ENCODE peak calls at places on chromosomes 1 and 21, in ten cellular contexts. W is PC-3, J is mammary epithelial cell, Y is PC-9, L is fibroblast of lung, X is trophoblast cell, C is GM23338, P is mesenchymal stem cell, K is IMR-90, G is H1. S is an unnamed sample. For H3K4me1, the result is how much of the 10 kb centered on the place peaks cover.

GRCh38 chr1:47677241-47677940 is 239.5 kb downstream of the FOXD2 start:
- DNase-seq in K (no peak), C (no peak), J (no peak), X (no peak), Y (no peak), G (peak), W (no peak), P (no peak), L (no peak), S (no peak)

GRCh38 chr1:58204284-58204683 is 342.2 kb downstream of the OMA1 start:
- DNase-seq in X (no peak), P (no peak), W (no peak), Y (no peak), C (peak), J (no peak), K (no peak), G (no peak), L (no peak), S (no peak)

GRCh38 chr1:243396876-243397275 is 141.0 kb downstream of the SDCCAG8 start:
- DNase-seq in W (no peak), G (no peak), J (no peak), X (no peak), P (no peak), L (no peak), Y (no peak), C (no peak), K (no peak), S (no peak)

GRCh38 chr1:174165471-174166137 is 6.3 kb downstream of the RABGAP1L start:
- DNase-seq in W (no peak), K (no peak), P (no peak), C (peak), L (peak), Y (no peak), G (no peak), X (peak), J (no peak), S (no peak)

GRCh38 chr1:183443025-183443424 is 24.8 kb upstream of the NMNAT2 start:
- DNase-seq in P (no peak), G (no peak), C (no peak), J (no peak), K (no peak), W (peak), Y (no peak), L (peak), X (peak), S (no peak)

GRCh38 chr1:30923597-30923996 is 15.0 kb upstream of the SDC3 start:
- DNase-seq in G (no peak), X (no peak), J (no peak), L (peak), K (no peak), W (no peak), Y (no peak), C (no peak), P (no peak), S (no peak)

GRCh38 chr1:107551491-107551890 is 410.7 kb downstream of the NTNG1 start:
- DNase-seq in K (no peak), W (no peak), Y (no peak), J (no peak), X (no peak), L (peak), G (no peak), P (no peak), C (no peak), S (no peak)

GRCh38 chr1:97999320-97999719 is 78.5 kb upstream of the DPYD start:
- DNase-seq in L (peak), G (no peak), P (peak), C (no peak), J (peak), X (peak), W (no peak), K (peak), Y (no peak), S (no peak)

GRCh38 chr1:186188736-186189135 is 186.3 kb downstream of the TPR start:
- DNase-seq in C (no peak), W (peak), K (peak), Y (no peak), P (no peak), X (no peak), J (no peak), L (peak), G (no peak), S (peak)

GRCh38 chr1:246476771-246477170 is 30.3 kb downstream of the SMYD3 start:
- DNase-seq in G (no peak), Y (no peak), P (no peak), W (no peak), J (no peak), K (no peak), L (no peak), X (no peak), C (no peak), S (no peak)

GRCh38 chr21:38956791-38957571 is 151.3 kb downstream of the ETS2 start:
- DNase-seq in Y (no peak), G (no peak), W (no peak), J (no peak), P (peak), C (no peak), K (peak), L (peak), X (peak), S (no peak)

GRCh38 chr1:239731079-239731744 is 344.8 kb downstream of the CHRM3 start:
- DNase-seq in K (no peak), L (peak), P (no peak), W (no peak), X (no peak), G (no peak), J (no peak), C (no peak), Y (no peak), S (no peak)

GRCh38 chr1:19447550-19447949 is 37.8 kb downstream of the CAPZB start:
- DNase-seq in K (no peak), X (no peak), G (no peak), P (no peak), J (no peak), C (no peak), W (no peak), Y (no peak), L (no peak), S (no peak)

GRCh38 chr1:19450811-19451564 is 34.4 kb downstream of the CAPZB start:
- DNase-seq in C (no peak), P (peak), Y (peak), G (no peak), K (peak), W (peak), J (peak), L (peak), X (peak), S (peak)

GRCh38 chr1:19449454-19450228 is 35.7 kb downstream of the CAPZB start:
- DNase-seq in C (no peak), W (no peak), K (no peak), L (no peak), P (no peak), Y (no peak), J (no peak), X (no peak), G (no peak), S (no peak)

GRCh38 chr1:19445417-19446342 is 39.7 kb downstream of the CAPZB start:
- DNase-seq in P (peak), X (peak), J (no peak), L (peak), C (peak), Y (peak), G (no peak), K (no peak), W (no peak), S (peak)

GRCh38 chr1:19448491-19449439 is 36.6 kb downstream of the CAPZB start:
- DNase-seq in L (peak), P (peak), Y (peak), X (peak), W (peak), J (peak), K (peak), C (no peak), G (no peak), S (peak)
- H3K4me1 ChIP-seq in L (half or more), P (under half), Y (under half), X (under half), W (under half), J (half or more), K (half or more), C (under half), G (under half), S (half or more)

DNA sequence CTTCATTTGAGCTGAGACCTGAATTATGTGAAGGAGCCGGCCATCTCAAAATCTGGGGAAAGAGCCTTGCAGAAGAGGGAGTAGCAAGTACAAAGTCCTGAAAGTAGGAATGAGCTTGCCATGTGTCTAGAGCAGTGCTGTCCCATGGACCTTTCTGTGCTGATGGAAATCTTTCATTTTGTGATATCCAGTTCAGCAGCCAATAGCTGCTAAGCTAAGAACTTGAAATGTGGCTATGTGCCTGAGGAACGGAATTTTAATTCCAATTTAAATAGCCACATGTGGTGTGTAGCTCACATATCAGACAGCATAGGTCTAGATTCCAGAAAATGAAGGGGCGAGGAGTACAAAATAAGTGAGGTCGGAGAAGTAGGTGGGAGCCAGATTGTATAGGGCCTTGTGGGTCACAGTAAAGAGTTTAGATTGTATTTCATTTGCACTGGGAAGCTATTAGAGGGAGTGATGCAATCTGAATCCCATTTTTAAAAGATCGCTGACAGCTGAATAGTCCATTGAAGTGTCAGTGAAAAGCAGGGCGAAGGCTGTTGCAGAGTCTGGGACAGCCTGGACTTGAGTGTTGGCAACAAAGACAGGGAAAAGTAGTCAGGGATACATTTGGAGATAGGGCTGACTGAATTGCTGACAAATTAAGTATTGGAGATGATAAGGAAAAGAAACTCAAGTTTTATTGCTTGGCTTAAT is 80.3 kb downstream of the TMEM200B start:
- DNase-seq in G (no peak), P (no peak), W (no peak), C (no peak), L (no peak), K (no peak), Y (no peak), X (no peak), J (no peak), S (no peak)
- H2AFZ ChIP-seq in G (no peak), P (no peak), W (no peak), C (no peak), L (no peak), K (no peak), Y (no peak), X (no peak), J (no peak), S (no peak)

GRCh38 chr1:207284209-207284892 is 37.1 kb upstream of the CD55 start:
- DNase-seq in G (no peak), X (no peak), K (peak), J (no peak), C (no peak), P (no peak), Y (no peak), W (no peak), L (no peak), S (no peak)
- H3K4me2 ChIP-seq in G (no peak), X (no peak), K (no peak), J (no peak), C (no peak), P (no peak), Y (peak), W (no peak), L (no peak), S (no peak)

DNA sequence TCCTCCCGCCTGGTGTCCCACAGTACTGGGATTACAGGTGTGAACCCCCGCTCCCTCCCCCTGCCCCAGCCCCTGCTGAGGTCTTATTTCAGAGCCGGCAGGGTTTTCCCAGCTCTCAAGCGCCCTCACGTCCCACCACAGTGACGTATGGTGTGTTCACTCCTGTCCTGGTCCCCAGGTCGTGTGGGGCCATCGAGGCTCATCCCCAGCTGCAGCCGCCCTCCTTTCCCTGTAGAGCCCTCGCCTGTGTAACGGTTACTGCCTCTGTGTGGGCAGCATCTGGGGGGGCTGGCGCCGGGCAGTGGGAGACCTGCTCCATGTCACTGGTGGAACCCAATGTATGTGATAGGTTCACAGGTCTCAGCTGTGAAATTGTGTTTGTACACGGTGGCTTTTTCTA is 23.2 kb downstream of the SKI start:
- DNase-seq in K (no peak), W (no peak), Y (no peak), J (no peak), L (no peak), X (no peak), C (no peak), G (no peak), P (no peak), S (no peak)
- H3K4me1 ChIP-seq in K (under half), W (under half), Y (under half), J (under half), L (under half), X (under half), C (under half), G (under half), P (under half), S (under half)

GRCh38 chr1:90850925-90851710 is 134.0 kb upstream of the BARHL2 start:
- DNase-seq in W (peak), X (peak), G (peak), L (peak), C (peak), K (peak), J (peak), P (peak), Y (peak), S (peak)
- H2AFZ ChIP-seq in W (peak), X (peak), G (peak), L (peak), C (peak), K (peak), J (peak), P (peak), Y (peak), S (peak)

GRCh38 chr1:192914696-192915095 is 105.9 kb downstream of the RGS2 start:
- DNase-seq in P (no peak), C (no peak), G (no peak), X (no peak), Y (no peak), J (no peak), K (no peak), L (no peak), W (no peak), S (no peak)
- H3K4me2 ChIP-seq in P (no peak), C (no peak), G (no peak), X (no peak), Y (no peak), J (no peak), K (no peak), L (no peak), W (no peak), S (no peak)

GRCh38 chr1:198686069-198686728 is 47.4 kb downstream of the PTPRC start:
- DNase-seq in P (peak), C (peak), X (peak), Y (peak), J (peak), K (peak), L (peak), W (peak), G (no peak), S (no peak)
- H3K4me1 ChIP-seq in P (under half), C (under half), X (under half), Y (under half), J (under half), K (under half), L (under half), W (under half), G (under half), S (under half)

S was measured in osteoblast.